ENCODE peak calls at places on chromosomes 2 and 18, in seven cellular contexts. X is cardiac muscle cell, O is uterus, U is left ventricle myocardium inferior, H is Peyer's patch, B is breast epithelium, R is A549. M is an unnamed sample.

GRCh38 chr2:5227062-5227699 is 465.0 kb upstream of the SOX11 start:
- DNase-seq in R (no peak), X (no peak), U (no peak), H (no peak), B (peak), O (no peak), M (no peak)

GRCh38 chr2:85792783-85793441 is 39.1 kb downstream of the ATOH8 start:
- DNase-seq in X (no peak), U (no peak), R (peak), O (peak), H (no peak), B (no peak), M (no peak)

GRCh38 chr2:829047-829446 is 121.6 kb upstream of the SNTG2 start:
- DNase-seq in B (no peak), H (no peak), R (no peak), O (no peak), X (no peak), U (no peak), M (no peak)

GRCh38 chr18:3623769-3624545 is 174.0 kb downstream of the TGIF1 start:
- DNase-seq in O (peak), X (peak), B (peak), R (peak), H (no peak), U (peak), M (no peak)

GRCh38 chr2:226079677-226080076 is 680.2 kb downstream of the NYAP2 start:
- DNase-seq in R (no peak), X (no peak), O (no peak), U (no peak), B (no peak), H (no peak), M (no peak)

GRCh38 chr2:40038646-40039045 is 259.6 kb upstream of the THUMPD2 start:
- DNase-seq in R (no peak), U (no peak), X (no peak), B (no peak), O (no peak), H (no peak), M (no peak)

GRCh38 chr2:31349684-31350083 is 64.9 kb downstream of the XDH start:
- DNase-seq in X (no peak), B (no peak), O (no peak), R (no peak), H (no peak), U (no peak), M (no peak)

GRCh38 chr18:8632386-8632785 is 23.1 kb downstream of the RAB12 start:
- DNase-seq in U (no peak), R (no peak), H (no peak), O (no peak), X (no peak), B (no peak), M (no peak)

GRCh38 chr2:167253025-167253424 is 364.7 kb downstream of the XIRP2 start:
- DNase-seq in H (no peak), R (no peak), X (no peak), U (no peak), B (no peak), O (no peak), M (no peak)

GRCh38 chr2:190554357-190555006 is 20.0 kb upstream of the NEMP2 start:
- DNase-seq in B (no peak), X (no peak), O (no peak), U (no peak), R (no peak), H (no peak), M (no peak)

GRCh38 chr2:120026890-120027289 is 14.0 kb downstream of the EPB41L5 start:
- DNase-seq in R (no peak), X (no peak), O (no peak), B (no peak), H (no peak), U (no peak), M (no peak)

GRCh38 chr2:25548587-25548986 is 124.8 kb downstream of the DTNB start:
- DNase-seq in U (no peak), O (no peak), B (no peak), X (no peak), R (no peak), H (no peak), M (no peak)

GRCh38 chr2:1055014-1055595 is 104.5 kb downstream of the SNTG2 start:
- DNase-seq in O (no peak), H (no peak), R (no peak), B (no peak), X (no peak), U (no peak), M (no peak)

GRCh38 chr2:105371810-105372209 is 27.0 kb downstream of the FHL2 start:
- DNase-seq in H (no peak), R (no peak), U (no peak), X (no peak), O (no peak), B (no peak), M (no peak)

GRCh38 chr2:127006962-127007361 is 100.0 kb downstream of the BIN1 start:
- DNase-seq in H (no peak), O (no peak), B (no peak), R (no peak), U (no peak), X (no peak), M (no peak)

GRCh38 chr18:2515408-2515807 is 55.9 kb downstream of the METTL4 start:
- DNase-seq in B (no peak), H (no peak), U (no peak), X (no peak), R (peak), O (no peak), M (no peak)

GRCh38 chr2:178123163-178123562 is 10.9 kb downstream of the RBM45 start:
- DNase-seq in U (no peak), B (no peak), X (no peak), O (no peak), H (no peak), R (no peak), M (no peak)

GRCh38 chr2:9329497-9329896 is 93.8 kb downstream of the ITGB1BP1 start:
- DNase-seq in B (no peak), X (no peak), R (no peak), H (no peak), U (no peak), O (no peak), M (no peak)
- H3K27ac ChIP-seq in B (peak), X (no peak), R (no peak), H (no peak), U (peak), O (no peak), M (no peak)

DNA sequence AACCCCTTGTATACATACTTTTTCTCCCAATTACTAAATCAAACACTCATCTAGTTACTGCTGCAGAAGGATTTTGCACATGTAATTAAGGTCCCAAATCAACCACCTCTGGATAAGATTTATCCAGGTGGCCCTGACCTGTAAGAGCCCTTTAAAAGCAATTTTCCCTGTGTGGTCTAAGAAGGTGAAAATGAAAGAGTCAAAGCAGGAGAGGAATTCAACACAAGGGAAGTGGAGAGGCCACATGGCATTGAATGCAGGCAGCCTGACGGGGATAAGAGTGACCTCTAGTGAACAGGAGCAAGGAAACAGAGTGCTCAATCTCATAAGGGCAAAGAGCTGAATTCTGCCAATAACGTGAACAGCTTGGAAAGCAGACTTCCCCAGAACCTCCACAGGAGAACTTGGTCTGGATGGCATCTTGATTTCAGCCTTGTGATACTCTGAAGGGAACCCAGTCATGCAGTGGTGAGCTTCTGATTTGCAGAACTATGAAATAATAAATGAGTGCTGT is 27.2 kb downstream of the PPP3R1 start:
- DNase-seq in R (peak), O (no peak), X (peak), U (no peak), H (no peak), B (no peak), M (no peak)
- TF ChIP-seq CTCF in R (peak), O (no peak), X (peak), U (peak), H (no peak), B (no peak), M (no peak)

DNA sequence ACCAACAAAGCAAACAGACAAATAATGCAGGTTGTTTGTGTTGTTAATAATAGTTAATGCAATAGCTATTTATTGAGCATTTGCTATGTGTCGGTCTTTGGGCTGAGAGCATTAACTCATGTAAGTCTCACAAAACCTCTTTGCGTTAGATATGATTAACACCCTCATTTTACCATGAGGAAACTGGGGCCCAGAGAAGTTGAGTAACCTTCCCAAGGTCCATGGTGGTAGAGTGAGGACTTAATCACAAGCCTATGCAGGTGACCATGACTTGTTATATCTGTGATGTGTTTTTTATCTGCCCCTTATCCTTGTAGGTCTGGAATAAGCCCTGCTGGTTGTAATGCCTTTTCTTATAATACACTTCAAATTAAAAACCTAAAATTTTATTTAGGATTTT is 124.5 kb upstream of the FAM136A start:
- DNase-seq in X (no peak), U (no peak), B (no peak), H (no peak), R (no peak), O (no peak), M (no peak)
- H3K27ac ChIP-seq in X (no peak), U (no peak), B (peak), H (no peak), R (no peak), O (no peak), M (no peak)

GRCh38 chr2:241861264-241861663 is 2.6 kb upstream of the PDCD1 start:
- DNase-seq in H (no peak), X (no peak), U (no peak), B (no peak), O (no peak), R (no peak), M (no peak)

GRCh38 chr2:241858206-241859016 is at the start of gene PDCD1:
- DNase-seq in U (peak), R (no peak), X (peak), O (peak), H (peak), B (no peak), M (no peak)

GRCh38 chr2:241859017-241859435 is 332 bp upstream of the PDCD1 start:
- DNase-seq in U (no peak), R (no peak), O (no peak), H (no peak), B (no peak), X (no peak), M (no peak)

GRCh38 chr2:241860184-241861078 is 1.7 kb upstream of the PDCD1 start:
- DNase-seq in O (peak), R (no peak), U (peak), H (no peak), X (no peak), B (no peak), M (no peak)

DNA sequence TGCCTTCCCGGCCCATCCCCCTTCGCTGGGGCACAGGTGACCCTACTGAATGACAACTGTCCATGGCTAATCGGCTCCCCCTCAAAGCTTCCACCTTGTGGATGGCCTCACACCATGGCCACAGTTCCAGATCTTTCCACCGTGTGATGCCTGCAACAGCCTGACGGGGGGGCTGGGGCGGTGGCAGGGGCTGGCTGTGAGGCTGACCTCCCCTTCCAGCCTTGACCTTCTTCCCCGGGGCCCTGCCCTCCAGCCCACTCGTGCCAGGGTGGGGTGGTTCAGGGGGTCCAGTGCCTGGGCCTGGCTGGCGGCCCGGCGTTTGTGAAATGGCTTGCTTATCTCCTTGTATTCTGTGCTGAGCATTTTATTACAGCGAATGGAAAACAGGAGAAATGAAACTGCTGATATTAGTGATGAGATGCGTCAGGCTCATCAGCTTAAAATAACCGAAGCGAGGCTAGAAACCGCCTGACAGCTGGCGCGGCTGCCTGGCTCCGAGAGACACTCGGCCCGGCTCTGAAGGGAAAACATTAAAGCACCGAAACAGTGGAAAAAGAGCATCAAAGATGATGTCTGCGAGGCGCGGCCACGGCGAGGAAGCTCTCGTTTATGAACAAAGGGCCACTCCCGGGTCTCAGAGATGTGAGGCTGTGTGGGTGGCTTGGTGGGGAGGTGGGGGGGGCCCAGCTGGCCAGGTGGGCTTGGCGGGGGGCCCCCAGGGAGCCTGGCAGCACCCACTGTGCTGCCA is 916 bp upstream of the PDCD1 start:
- DNase-seq in R (no peak), O (peak), U (peak), X (no peak), H (peak), B (no peak), M (no peak)
- TF ChIP-seq CTCF in R (no peak), O (no peak), U (peak), X (peak), H (peak), B (peak), M (no peak)

GRCh38 chr2:45014016-45014702 is 4.9 kb upstream of the SIX2 start:
- DNase-seq in R (peak), U (peak), O (peak), X (peak), H (no peak), B (no peak), M (no peak)
- H3K27ac ChIP-seq in R (peak), U (peak), O (no peak), X (no peak), H (no peak), B (no peak), M (no peak)

DNA sequence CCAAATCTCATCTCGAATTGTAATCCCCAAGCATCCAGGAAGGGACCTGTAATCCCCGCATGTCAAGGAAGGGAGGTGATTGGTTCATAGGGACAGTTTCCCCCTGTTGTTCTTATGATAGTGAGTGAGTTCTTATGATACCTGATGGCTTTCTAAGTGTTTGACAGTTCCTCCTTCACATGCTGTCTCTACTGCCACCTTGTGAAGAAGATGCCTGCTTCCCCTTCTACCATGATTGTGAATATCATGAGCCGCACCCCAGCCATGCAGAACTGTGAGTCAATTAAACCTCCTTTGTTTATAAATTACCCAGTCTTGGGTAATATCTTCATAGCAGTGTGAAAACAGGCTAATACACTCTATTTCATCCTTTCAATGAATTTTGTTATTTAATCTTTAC is 446.7 kb downstream of the RNF144A start:
- DNase-seq in H (no peak), X (no peak), O (no peak), B (no peak), U (no peak), R (no peak), M (no peak)
- TF ChIP-seq CTCF in H (no peak), X (no peak), O (no peak), B (no peak), U (no peak), R (no peak), M (no peak)

DNA sequence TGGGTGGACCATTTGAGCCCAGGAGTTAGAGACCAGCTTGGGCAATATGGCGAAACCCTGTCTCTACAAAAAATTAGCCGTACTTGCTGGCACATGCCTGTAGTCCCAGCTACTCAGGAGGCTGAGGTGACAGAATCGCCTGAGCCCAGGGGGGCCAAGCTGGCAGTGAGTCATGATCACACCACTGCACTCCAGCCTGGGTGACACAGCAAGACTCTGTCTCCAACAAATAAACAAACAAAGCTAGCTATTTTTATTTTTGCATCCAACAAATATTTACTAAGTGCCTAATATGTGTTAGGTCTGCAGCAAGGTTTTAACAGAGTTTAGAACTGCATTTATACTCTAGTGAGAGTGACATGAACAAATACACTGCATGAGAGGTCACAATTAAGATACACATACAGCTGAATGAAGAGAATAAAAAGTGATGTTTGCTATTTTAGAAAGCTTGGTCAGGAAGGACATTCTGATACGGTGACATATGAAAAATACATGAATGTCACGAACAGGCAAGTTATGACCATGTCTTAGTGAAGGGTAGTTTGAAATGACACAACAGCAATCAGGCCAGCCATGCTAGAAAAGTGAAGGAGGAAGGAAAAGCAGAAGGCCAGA is 83.2 kb upstream of the FRZB start:
- DNase-seq in R (no peak), X (no peak), H (no peak), O (no peak), B (no peak), U (peak), M (no peak)
- H3K27ac ChIP-seq in R (peak), X (peak), H (no peak), O (no peak), B (no peak), U (peak), M (no peak)

GRCh38 chr2:175176624-175177023 is 4.9 kb downstream of the ATP5MC3 start:
- DNase-seq in U (no peak), H (no peak), R (no peak), O (no peak), X (no peak), B (no peak), M (no peak)

GRCh38 chr2:175180701-175181103 is 808 bp downstream of the ATP5MC3 start:
- DNase-seq in H (peak), O (peak), X (peak), R (peak), B (peak), U (peak), M (peak)

GRCh38 chr2:175175896-175176295 is 5.6 kb downstream of the ATP5MC3 start:
- DNase-seq in R (no peak), U (no peak), O (no peak), X (no peak), H (no peak), B (no peak), M (no peak)

GRCh38 chr2:175170679-175171304 is 2.8 kb upstream of the ATF2 start:
- DNase-seq in U (no peak), O (no peak), B (no peak), R (no peak), X (no peak), H (no peak), M (no peak)

DNA sequence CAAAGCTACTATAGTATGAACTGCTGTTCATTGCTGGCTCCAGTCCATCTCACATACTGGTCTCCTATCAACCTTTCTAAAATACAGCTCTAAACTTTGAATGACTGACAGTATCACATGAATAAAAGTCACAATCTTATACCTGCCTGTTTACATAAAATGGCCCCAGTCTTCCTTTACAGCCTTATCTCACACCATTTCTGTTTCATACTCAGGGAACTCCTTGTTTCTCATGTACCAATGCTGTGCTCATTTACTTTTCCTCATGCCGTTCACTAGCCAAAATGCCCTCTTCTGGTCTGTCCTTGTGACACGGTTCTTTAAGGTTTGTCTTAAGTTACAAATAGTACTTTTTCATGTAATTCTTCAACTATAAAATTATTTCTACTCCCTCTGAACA is 6.2 kb downstream of the ATP5MC3 start:
- DNase-seq in U (no peak), O (no peak), R (no peak), B (no peak), X (no peak), H (no peak), M (no peak)
- TF ChIP-seq CTCF in U (no peak), O (no peak), R (no peak), B (no peak), X (no peak), H (no peak), M (no peak)

GRCh38 chr2:152647417-152648010 is 69.7 kb downstream of the PRPF40A start:
- DNase-seq in B (peak), U (peak), X (peak), O (peak), R (no peak), H (no peak), M (no peak)

GRCh38 chr2:152644197-152644873 is 72.9 kb downstream of the PRPF40A start:
- DNase-seq in H (no peak), U (no peak), O (no peak), B (no peak), X (no peak), R (no peak), M (no peak)

GRCh38 chr2:152648336-152648735 is 68.9 kb downstream of the PRPF40A start:
- DNase-seq in X (no peak), O (no peak), R (peak), H (no peak), B (no peak), U (no peak), M (no peak)

GRCh38 chr2:152646775-152647174 is 70.5 kb downstream of the PRPF40A start:
- DNase-seq in X (no peak), B (no peak), R (peak), H (no peak), O (no peak), U (no peak), M (no peak)

DNA sequence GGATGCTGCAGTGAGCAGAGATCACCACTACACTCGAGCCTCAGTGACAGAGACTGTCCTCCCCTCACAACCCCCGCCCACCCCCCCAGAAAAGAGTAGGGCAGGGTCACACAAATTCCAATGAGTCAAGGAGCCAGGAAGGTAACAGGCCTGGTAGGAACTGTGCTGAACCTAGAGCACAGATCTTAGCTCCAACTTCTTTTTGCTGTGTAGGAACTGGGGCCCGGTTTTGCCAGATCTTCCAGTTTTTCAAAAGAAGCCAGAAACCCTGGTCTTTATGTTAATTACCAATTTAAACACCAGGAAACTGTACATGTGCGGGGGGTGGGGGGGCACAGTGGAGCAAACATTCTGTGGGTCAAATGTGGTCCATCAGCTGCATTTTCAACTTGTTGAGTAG is 71.0 kb downstream of the PRPF40A start:
- DNase-seq in X (no peak), H (no peak), O (no peak), B (no peak), R (no peak), U (no peak), M (no peak)
- H3K27ac ChIP-seq in X (no peak), H (no peak), O (peak), B (peak), R (no peak), U (no peak), M (no peak)

M was measured in CD4-positive, alpha-beta T cell.